ENCODE peak calls at places on chromosomes 5 and 9, in four cellular contexts. J is endodermal cell, A is neural crest cell, G is body of pancreas. M is an unnamed sample.

GRCh38 chr5:36060516-36060885 is 6.2 kb downstream of the UGT3A2 start:
- DNase-seq in J (no peak), A (no peak), G (no peak), M (no peak)

GRCh38 chr5:103569313-103570060 is 6.9 kb upstream of the NUDT12 start:
- DNase-seq in J (no peak), A (no peak), G (peak; percentile 74), M (no peak)

GRCh38 chr5:10387690-10388089 is 34.2 kb downstream of the MARCHF6 start:
- DNase-seq in J (no peak), A (no peak), G (no peak), M (no peak)

GRCh38 chr5:37724395-37725125 is 115.3 kb downstream of the GDNF start:
- DNase-seq in J (no peak), A (no peak), G (no peak), M (no peak)

GRCh38 chr9:76704601-76705204 is 59.5 kb upstream of the PCA3 start:
- DNase-seq in J (peak; percentile 63), A (peak; percentile 17), G (peak; percentile 32), M (peak; percentile 30)

GRCh38 chr5:126998201-126998631 is 32.1 kb downstream of the MARCHF3 start:
- DNase-seq in J (peak; percentile 72), A (no peak), G (peak; percentile 11), M (no peak)

GRCh38 chr5:125410501-125411162 is 664.2 kb upstream of the ZNF608 start:
- DNase-seq in J (no peak), A (no peak), G (no peak), M (no peak)

GRCh38 chr9:128056887-128057723 is 10.0 kb downstream of the NAIF1 start:
- DNase-seq in J (peak; percentile 76), A (no peak), G (peak; percentile 89), M (no peak)

GRCh38 chr5:135034186-135034962 is at the start of gene PITX1:
- DNase-seq in J (peak; percentile 84), A (no peak), G (peak; percentile 29), M (no peak)

GRCh38 chr9:122193651-122194050 is 33.9 kb downstream of the MORN5 start:
- DNase-seq in J (no peak), A (no peak), G (no peak), M (no peak)

GRCh38 chr5:54766748-54767147 is 218.6 kb downstream of the ESM1 start:
- DNase-seq in J (no peak), A (no peak), G (no peak), M (no peak)

GRCh38 chr9:4171519-4171918 is 128.3 kb downstream of the GLIS3 start:
- DNase-seq in J (no peak), A (no peak), G (no peak), M (no peak)

GRCh38 chr5:75044406-75044805 is 8.0 kb downstream of the GCNT4 start:
- DNase-seq in J (no peak), A (no peak), G (no peak), M (no peak)

GRCh38 chr5:148805323-148806290 is 20.8 kb upstream of the ADRB2 start:
- DNase-seq in J (no peak), A (no peak), G (peak; percentile 26), M (no peak)

GRCh38 chr5:57825026-57825683 is 342.5 kb upstream of the ACTBL2 start:
- DNase-seq in J (no peak), A (no peak), G (no peak), M (no peak)

GRCh38 chr9:123448247-123448646 is 92.2 kb downstream of the CRB2 start:
- DNase-seq in J (peak; percentile 57), A (no peak), G (no peak), M (no peak)

GRCh38 chr5:98774192-98775046 is 956 bp downstream of the RGMB start:
- DNase-seq in J (peak; percentile 85), A (peak; percentile 37), G (peak; percentile 77), M (peak; percentile 63)

GRCh38 chr5:126002222-126002897 is 420.8 kb upstream of the GRAMD2B start:
- DNase-seq in J (no peak), A (no peak), G (peak; percentile 53), M (no peak)

GRCh38 chr9:87865626-87866025 is 17.1 kb upstream of the SPATA31E1 start:
- DNase-seq in J (no peak), A (no peak), G (no peak), M (no peak)

GRCh38 chr5:160269017-160269416 is 39.7 kb downstream of the FABP6 start:
- DNase-seq in J (no peak), A (no peak), G (peak; percentile 83), M (no peak)

GRCh38 chr5:1734908-1735289 is 64.7 kb downstream of the MRPL36 start:
- DNase-seq in J (peak; percentile 38), A (no peak), G (no peak), M (no peak)

GRCh38 chr5:169384661-169385060 is 83.7 kb upstream of the SLIT3 start:
- DNase-seq in J (no peak), A (no peak), G (no peak), M (no peak)

GRCh38 chr9:88583901-88584596 is 49.1 kb downstream of the NXNL2 start:
- DNase-seq in J (no peak), A (no peak), G (no peak), M (no peak)

GRCh38 chr5:99763021-99763814 is 772.0 kb upstream of the FAM174A start:
- DNase-seq in J (peak; percentile 67), A (no peak), G (no peak), M (no peak)

GRCh38 chr9:76943071-76943470 is 37.2 kb upstream of the PRUNE2 start:
- DNase-seq in J (no peak), A (no peak), G (no peak), M (no peak)

GRCh38 chr9:113523421-113524141 is 60.1 kb downstream of the RGS3 start:
- DNase-seq in J (no peak), A (no peak), G (peak; percentile 57), M (no peak)

GRCh38 chr5:167877924-167878323 is 413.5 kb upstream of the WWC1 start:
- DNase-seq in J (no peak), A (no peak), G (no peak), M (no peak)

GRCh38 chr5:167877319-167877718 is 414.1 kb upstream of the WWC1 start:
- DNase-seq in J (no peak), A (no peak), G (no peak), M (no peak)
- TF ChIP-seq CTCF in J (no peak), A (no peak), G (no peak), M (no peak)

DNA sequence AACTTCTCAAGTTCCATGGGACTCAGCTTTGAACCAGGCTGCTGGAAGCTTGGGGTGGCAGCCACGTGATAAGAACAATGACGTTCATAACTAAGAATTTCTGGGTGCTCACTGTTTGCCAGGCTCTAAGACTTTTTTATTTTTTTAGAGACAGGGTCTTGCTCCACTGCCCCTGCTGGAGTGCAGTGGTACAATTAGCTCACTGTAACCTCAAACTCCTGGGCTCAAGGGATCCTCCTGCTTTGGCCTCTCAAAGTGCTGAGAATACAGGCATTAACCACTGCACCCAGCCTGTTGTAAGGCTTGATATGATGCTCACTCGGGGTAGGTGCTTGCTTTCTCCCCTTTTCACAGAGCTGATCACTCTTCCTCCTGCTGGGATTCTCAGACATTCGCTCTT is 38.7 kb downstream of the PTPN3 start:
- DNase-seq in J (no peak), A (no peak), G (no peak), M (no peak)
- TF ChIP-seq CTCF in J (peak; percentile 36), A (no peak), G (no peak), M (peak; percentile 19)

DNA sequence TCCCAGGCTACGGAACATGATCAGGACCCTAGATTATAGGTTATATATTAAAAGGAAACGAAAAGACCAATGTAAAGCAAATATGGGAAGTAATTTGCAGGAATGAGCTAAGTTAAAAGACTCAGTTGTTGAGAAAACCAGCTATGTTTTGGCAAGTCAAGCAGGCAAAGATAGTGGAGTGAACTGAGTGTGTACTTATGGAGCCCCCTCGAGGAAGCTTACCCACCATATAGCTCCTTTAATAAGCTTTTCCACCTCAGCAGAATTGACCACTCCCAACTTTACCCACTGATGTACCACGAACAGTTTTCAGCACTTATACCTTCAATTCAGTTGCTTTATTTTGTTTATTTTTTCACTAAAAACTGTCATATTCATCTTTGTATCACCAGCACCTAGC is 57.3 kb upstream of the PJA2 start:
- DNase-seq in J (no peak), A (no peak), G (no peak), M (no peak)
- TF ChIP-seq CTCF in J (no peak), A (no peak), G (no peak), M (no peak)

DNA sequence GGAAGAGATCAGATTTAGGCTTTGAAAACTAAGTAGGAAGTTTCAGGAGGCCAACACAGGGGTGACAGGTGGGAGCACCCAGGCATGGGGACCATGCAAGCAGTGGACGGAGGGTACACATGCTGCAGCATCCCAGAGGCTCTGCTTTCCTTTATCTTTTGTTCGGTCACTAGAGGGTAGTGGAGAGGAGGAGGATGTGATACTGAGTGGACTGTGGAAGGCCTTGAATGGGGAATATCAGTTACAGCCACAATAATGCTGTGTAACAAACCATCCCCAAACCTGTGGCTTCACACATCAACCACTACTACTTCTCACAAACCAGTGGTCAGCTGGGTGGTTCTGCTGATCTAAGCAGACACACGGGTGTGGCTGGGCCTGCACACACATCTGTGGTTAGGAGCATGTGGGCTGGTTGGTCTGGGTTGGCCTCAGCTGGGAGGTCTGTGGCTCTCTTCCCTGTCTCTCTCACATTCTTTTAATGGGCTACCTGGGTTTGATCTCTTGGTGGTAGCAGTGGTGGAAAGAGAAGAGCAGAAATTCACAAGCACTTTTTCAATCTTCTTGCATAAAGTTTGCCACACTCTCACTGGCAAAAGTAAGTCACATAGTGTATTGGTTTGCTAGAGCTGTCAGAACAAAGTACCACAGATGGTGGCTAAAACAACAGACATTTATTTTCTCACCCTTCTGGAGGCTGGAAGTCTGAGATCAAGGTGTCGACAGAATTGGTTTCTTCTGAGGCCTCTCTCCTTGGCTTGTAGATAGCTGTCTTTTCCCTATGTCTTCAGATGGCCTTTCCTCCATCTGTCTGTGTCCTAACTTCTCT is 238.7 kb downstream of the AGTPBP1 start:
- DNase-seq in J (no peak), A (no peak), G (no peak), M (no peak)
- TF ChIP-seq CTCF in J (peak; percentile 19), A (no peak), G (no peak), M (no peak)

GRCh38 chr9:137240841-137241489 is at the start of gene TUBB4B:
- DNase-seq in J (peak; percentile 99), A (peak; percentile 95), G (peak; percentile 100), M (peak; percentile 97)

GRCh38 chr9:137241490-137242328 is 622 bp downstream of the TUBB4B start:
- DNase-seq in J (peak; percentile 68), A (no peak), G (peak; percentile 89), M (no peak)

GRCh38 chr9:137242329-137243204 is 1.5 kb downstream of the TUBB4B start:
- DNase-seq in J (no peak), A (no peak), G (no peak), M (no peak)

GRCh38 chr9:137237759-137238726 is 3.0 kb upstream of the TUBB4B start:
- DNase-seq in J (peak; percentile 79), A (no peak), G (peak; percentile 66), M (no peak)

GRCh38 chr9:137240321-137240840 is 706 bp upstream of the TUBB4B start:
- DNase-seq in J (no peak), A (no peak), G (peak; percentile 82), M (peak; percentile 46)
- TF ChIP-seq CTCF in J (peak; percentile 31), A (no peak), G (no peak), M (no peak)